ENCODE peak calls at places on chromosome 12, in seven cellular contexts. T is RWPE1, Y is fibroblast of pulmonary artery, X is AG04450, M is WERI-Rb-1, F is endothelial cell, S is GM10248. I is an unnamed sample.

GRCh38 chr12:120352117-120352516 is 16.8 kb downstream of the MSI1 start:
- DNase-seq in T (no peak), Y (peak), X (no peak), M (no peak), F (no peak), S (no peak), I (no peak)

GRCh38 chr12:106106892-106107291 is 31.9 kb downstream of the NUAK1 start:
- DNase-seq in T (peak), Y (peak), X (no peak), M (no peak), F (peak), S (no peak), I (no peak)

GRCh38 chr12:44842669-44843068 is 33.4 kb downstream of the NELL2 start:
- DNase-seq in T (no peak), Y (no peak), X (no peak), M (no peak), F (no peak), S (no peak), I (peak)

GRCh38 chr12:57604454-57605307 is at the start of gene DTX3:
- DNase-seq in T (no peak), Y (no peak), X (no peak), M (peak), F (no peak), S (peak), I (peak)

GRCh38 chr12:111218499-111218898 is 150.4 kb downstream of the PHETA1 start:
- DNase-seq in T (no peak), Y (no peak), X (no peak), M (no peak), F (no peak), S (no peak), I (no peak)

GRCh38 chr12:12891646-12892355 is 439 bp downstream of the GPRC5A start:
- DNase-seq in T (no peak), Y (no peak), X (no peak), M (no peak), F (no peak), S (no peak), I (no peak)

GRCh38 chr12:62605972-62606371 is 139.3 kb downstream of the MON2 start:
- DNase-seq in T (no peak), Y (no peak), X (no peak), M (no peak), F (no peak), S (no peak), I (no peak)

GRCh38 chr12:111248221-111248620 is 120.7 kb downstream of the PHETA1 start:
- DNase-seq in T (peak), Y (peak), X (no peak), M (no peak), F (no peak), S (no peak), I (no peak)

GRCh38 chr12:53842686-53843085 is 90.9 kb upstream of the CISTR start:
- DNase-seq in T (no peak), Y (no peak), X (no peak), M (no peak), F (no peak), S (no peak), I (no peak)

GRCh38 chr12:103441437-103442186 is 54.2 kb downstream of the C12orf42 start:
- DNase-seq in T (no peak), Y (no peak), X (no peak), M (no peak), F (no peak), S (peak), I (peak)

GRCh38 chr12:67067453-67068203 is 201.5 kb upstream of the CAND1 start:
- DNase-seq in T (no peak), Y (no peak), X (no peak), M (peak), F (peak), S (peak), I (no peak)

GRCh38 chr12:104207416-104207941 is 8.1 kb upstream of the TXNRD1 start:
- DNase-seq in T (no peak), Y (no peak), X (no peak), M (no peak), F (no peak), S (no peak), I (no peak)

GRCh38 chr12:11877869-11878780 is 192.6 kb upstream of the BCL2L14 start:
- DNase-seq in T (peak), Y (peak), X (peak), M (peak), F (no peak), S (no peak), I (no peak)

GRCh38 chr12:32534698-32535097 is 135.3 kb downstream of the FGD4 start:
- DNase-seq in T (no peak), Y (no peak), X (no peak), M (no peak), F (no peak), S (no peak), I (no peak)

GRCh38 chr12:49529409-49529808 is 9.4 kb upstream of the KCNH3 start:
- DNase-seq in T (no peak), Y (no peak), X (no peak), M (no peak), F (no peak), S (peak), I (no peak)

GRCh38 chr12:27975222-27976136 is 2.9 kb upstream of the PTHLH start:
- DNase-seq in T (peak), Y (peak), X (no peak), M (peak), F (peak), S (no peak), I (peak)

GRCh38 chr12:49537709-49538601 is 875 bp upstream of the KCNH3 start:
- DNase-seq in T (no peak), Y (no peak), X (no peak), M (no peak), F (no peak), S (no peak), I (peak)

GRCh38 chr12:10366875-10367274 is 23.0 kb downstream of the KLRK1 start:
- DNase-seq in T (no peak), Y (peak), X (no peak), M (no peak), F (no peak), S (no peak), I (no peak)

GRCh38 chr12:25323774-25324086 is 73.0 kb upstream of the KRAS start:
- DNase-seq in T (no peak), Y (no peak), X (no peak), M (no peak), F (no peak), S (no peak), I (peak)

GRCh38 chr12:3728686-3729085 is 24.2 kb downstream of the CRACR2A start:
- DNase-seq in T (no peak), Y (no peak), X (no peak), M (no peak), F (no peak), S (no peak), I (peak)

GRCh38 chr12:1809606-1810140 is 10.7 kb upstream of the LRTM2 start:
- DNase-seq in T (no peak), Y (no peak), X (no peak), M (no peak), F (no peak), S (no peak), I (no peak)

GRCh38 chr12:48882325-48882687 is 16.6 kb upstream of the RND1 start:
- DNase-seq in T (no peak), Y (peak), X (no peak), M (no peak), F (peak), S (no peak), I (no peak)

DNA sequence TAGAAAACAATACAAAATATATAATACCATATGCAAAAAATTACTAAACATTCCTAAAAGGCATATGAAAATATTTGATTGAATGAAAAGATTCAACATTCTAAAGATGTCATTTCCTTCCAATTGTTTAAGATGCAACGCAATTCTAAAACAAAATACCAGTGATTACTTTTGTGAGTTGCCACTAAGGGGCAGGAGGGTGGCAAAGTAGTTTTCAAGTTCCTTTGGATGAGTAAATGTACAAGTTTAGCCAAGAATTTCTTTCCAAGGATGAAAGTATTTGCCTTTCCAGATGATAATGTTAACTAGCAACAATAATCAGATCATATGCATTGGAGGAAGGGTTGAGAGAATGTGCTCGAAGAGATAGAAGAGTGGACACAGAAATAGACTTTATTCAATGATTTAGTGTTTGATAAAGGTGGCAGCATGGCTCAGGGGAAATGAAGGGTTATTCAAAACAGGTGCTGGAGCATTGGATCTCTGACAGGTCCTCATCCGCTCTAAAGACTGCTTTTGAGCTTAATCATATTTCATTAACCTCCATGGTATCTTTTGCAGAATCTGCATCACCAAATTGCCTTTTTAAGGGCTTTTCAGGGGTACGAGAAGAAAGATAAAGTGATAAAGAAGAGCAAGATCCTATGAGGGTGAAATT is 678.5 kb upstream of the TBX3 start:
- DNase-seq in T (no peak), Y (no peak), X (no peak), M (no peak), F (no peak), S (no peak), I (no peak)
- TF ChIP-seq CTCF in T (no peak), Y (peak), X (peak), M (no peak), F (no peak), S (no peak), I (no peak)

GRCh38 chr12:100464529-100464928 is 9.1 kb upstream of the NR1H4 start:
- DNase-seq in T (no peak), Y (no peak), X (no peak), M (no peak), F (no peak), S (no peak), I (no peak)
- TF ChIP-seq CTCF in T (no peak), Y (no peak), X (no peak), M (no peak), F (no peak), S (no peak), I (no peak)

GRCh38 chr12:50597200-50598195 is 92.7 kb downstream of the DIP2B start:
- DNase-seq in T (peak), Y (peak), X (no peak), M (no peak), F (no peak), S (peak), I (peak)
- TF ChIP-seq CTCF in T (no peak), Y (peak), X (no peak), M (no peak), F (no peak), S (peak), I (no peak)

GRCh38 chr12:85440273-85440672 is 160.3 kb downstream of the ALX1 start:
- DNase-seq in T (no peak), Y (no peak), X (no peak), M (no peak), F (no peak), S (no peak), I (no peak)

GRCh38 chr12:85441025-85441424 is 161.0 kb downstream of the ALX1 start:
- DNase-seq in T (no peak), Y (no peak), X (no peak), M (no peak), F (no peak), S (no peak), I (no peak)

GRCh38 chr12:85445060-85445938 is 165.3 kb downstream of the ALX1 start:
- DNase-seq in T (no peak), Y (no peak), X (no peak), M (no peak), F (no peak), S (no peak), I (no peak)

GRCh38 chr12:85441740-85442139 is 161.7 kb downstream of the ALX1 start:
- DNase-seq in T (peak), Y (peak), X (no peak), M (peak), F (no peak), S (no peak), I (no peak)
- TF ChIP-seq CTCF in T (peak), Y (peak), X (peak), M (peak), F (no peak), S (peak), I (no peak)

DNA sequence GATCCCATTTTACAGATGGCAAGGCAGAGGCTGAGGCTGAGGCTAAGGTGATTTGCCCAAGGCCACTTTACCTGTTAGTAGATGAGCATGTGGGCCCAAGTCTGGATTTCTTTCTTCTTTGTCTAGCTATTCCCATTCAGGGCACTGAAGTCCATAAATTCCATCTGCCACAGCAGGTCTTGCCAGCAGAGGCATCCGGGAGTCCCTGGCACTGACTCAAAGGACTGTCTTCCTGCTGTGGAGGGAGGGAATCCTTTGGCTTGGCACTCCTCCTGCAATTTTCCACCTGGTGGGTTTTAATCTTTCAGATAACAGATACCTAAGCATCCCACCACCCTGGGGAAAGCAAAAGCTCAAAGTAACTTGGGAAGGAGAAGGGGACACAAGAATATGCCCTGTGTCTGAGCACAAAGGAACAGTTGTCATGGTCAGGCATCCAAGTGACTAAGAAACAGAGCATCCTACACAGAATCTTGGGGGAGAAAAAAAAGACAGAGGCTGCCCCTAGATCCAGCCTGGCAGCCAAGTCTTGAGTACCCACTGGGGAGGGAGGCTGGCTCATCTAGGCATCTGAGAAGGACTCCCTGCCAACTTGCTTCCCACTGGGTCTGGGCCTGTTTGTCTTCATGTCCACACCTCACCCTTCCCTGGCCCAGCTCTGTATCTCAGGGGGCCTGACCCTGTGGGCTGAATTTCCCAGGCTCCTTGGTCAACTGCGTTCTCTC is 35.6 kb upstream of the CMKLR1 start:
- DNase-seq in T (no peak), Y (no peak), X (no peak), M (no peak), F (no peak), S (no peak), I (no peak)
- TF ChIP-seq CTCF in T (no peak), Y (no peak), X (no peak), M (no peak), F (no peak), S (no peak), I (no peak)

DNA sequence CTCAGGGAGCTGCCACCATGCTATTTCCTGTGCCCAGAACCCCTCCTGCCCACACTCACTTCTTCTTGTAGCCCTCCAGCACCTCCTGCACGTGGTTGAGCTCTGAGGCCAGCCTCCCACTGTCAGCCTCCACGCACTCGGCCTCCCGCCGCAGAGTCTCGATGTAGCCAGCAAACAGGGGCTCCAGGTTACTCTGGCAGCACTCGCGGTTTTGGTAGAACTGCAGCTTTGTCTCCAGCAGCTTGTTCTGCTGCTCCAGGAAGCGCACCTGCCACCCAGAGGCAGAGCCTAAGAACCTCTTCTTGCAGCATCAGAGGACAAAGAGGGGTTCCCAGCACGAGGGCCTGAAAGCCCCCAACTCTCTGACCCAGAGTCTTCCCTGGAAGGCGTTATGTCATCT is 2.1 kb downstream of the KRT83 start:
- DNase-seq in T (no peak), Y (no peak), X (no peak), M (no peak), F (no peak), S (no peak), I (no peak)
- TF ChIP-seq CTCF in T (no peak), Y (no peak), X (no peak), M (peak), F (no peak), S (no peak), I (no peak)

GRCh38 chr12:119328111-119328510 is 6.4 kb upstream of the CCDC60 start:
- DNase-seq in T (no peak), Y (no peak), X (no peak), M (peak), F (peak), S (no peak), I (peak)
- TF ChIP-seq CTCF in T (no peak), Y (no peak), X (no peak), M (peak), F (peak), S (no peak), I (no peak)

I was measured in activated CD8-positive, alpha-beta T cell treated with anti-CD3 and anti-CD28 coated beads for 36 hours.